ENCODE peak calls at places on chromosome 17, in seven cellular contexts. R, Q, C, U, Y, L and G are unnamed samples. For H3K27me3, the result is how much of the 10 kb centered on the place peaks cover.

GRCh38 chr17:73933871-73934270 is 269.6 kb upstream of the RPL38 start:
- DNase-seq in R (no peak), Q (no peak), C (peak), U (no peak), Y (no peak), L (no peak), G (no peak)

GRCh38 chr17:70819183-70819582 is 649.9 kb downstream of the KCNJ2 start:
- DNase-seq in R (no peak), Q (no peak), C (no peak), U (no peak), Y (no peak), L (no peak), G (no peak)

GRCh38 chr17:44557653-44558285 is 485 bp downstream of the FZD2 start:
- DNase-seq in R (no peak), Q (no peak), C (no peak), U (peak), Y (no peak), L (peak), G (peak)

GRCh38 chr17:35774499-35774898 is 13.8 kb downstream of the C17orf50 start:
- DNase-seq in R (no peak), Q (no peak), C (no peak), U (peak), Y (no peak), L (peak), G (peak)

GRCh38 chr17:64015447-64015846 is 5.0 kb downstream of the ICAM2 start:
- DNase-seq in R (no peak), Q (no peak), C (no peak), U (no peak), Y (no peak), L (no peak), G (no peak)

GRCh38 chr17:8287651-8288335 is 677 bp upstream of the RANGRF start:
- DNase-seq in R (no peak), Q (no peak), C (no peak), U (no peak), Y (no peak), L (peak), G (no peak)

GRCh38 chr17:14061666-14062560 is 7.4 kb upstream of the COX10 start:
- DNase-seq in R (no peak), Q (no peak), C (no peak), U (peak), Y (no peak), L (no peak), G (no peak)

GRCh38 chr17:72735089-72735488 is 357.4 kb downstream of the SLC39A11 start:
- DNase-seq in R (no peak), Q (no peak), C (no peak), U (no peak), Y (no peak), L (no peak), G (no peak)

GRCh38 chr17:77365584-77366186 is 224.9 kb downstream of the SEC14L1 start:
- DNase-seq in R (peak), Q (no peak), C (no peak), U (peak), Y (peak), L (peak), G (peak)
- TF ChIP-seq POLR2AphosphoS5 in R (peak), Q (no peak), C (no peak), U (no peak), Y (peak), L (no peak), G (peak)

DNA sequence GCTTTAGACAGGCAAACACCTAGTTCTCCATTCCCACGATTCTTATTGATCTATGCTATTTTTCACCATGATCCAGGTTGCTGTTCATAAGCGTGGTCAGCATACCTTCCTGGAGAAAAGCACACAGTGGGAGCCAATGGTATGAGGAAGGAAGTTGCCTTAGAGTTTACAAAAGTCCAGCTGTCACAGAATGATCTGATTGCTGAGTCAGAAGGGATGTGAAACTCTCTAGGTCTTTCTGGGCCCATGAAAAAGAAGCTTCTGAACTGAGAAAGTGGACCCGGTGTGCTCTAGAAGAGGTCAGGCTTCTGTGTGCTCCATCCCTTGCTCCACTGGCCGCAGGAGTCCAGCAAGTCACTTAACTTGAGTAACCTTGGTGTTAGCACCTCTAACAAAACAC is 71.0 kb upstream of the CCL1 start:
- DNase-seq in R (no peak), Q (no peak), C (no peak), U (no peak), Y (no peak), L (no peak), G (no peak)
- H3K27me3 ChIP-seq in R (under half), Q (under half), C (under half), U (under half), Y (half or more), L (under half), G (under half)

GRCh38 chr17:82241183-82241925 is 12.5 kb downstream of the SLC16A3 start:
- DNase-seq in R (no peak), Q (no peak), C (no peak), U (peak), Y (no peak), L (peak), G (peak)
- TF ChIP-seq POLR2A in R (no peak), Q (peak), C (no peak), U (peak), Y (no peak), L (no peak), G (peak)

DNA sequence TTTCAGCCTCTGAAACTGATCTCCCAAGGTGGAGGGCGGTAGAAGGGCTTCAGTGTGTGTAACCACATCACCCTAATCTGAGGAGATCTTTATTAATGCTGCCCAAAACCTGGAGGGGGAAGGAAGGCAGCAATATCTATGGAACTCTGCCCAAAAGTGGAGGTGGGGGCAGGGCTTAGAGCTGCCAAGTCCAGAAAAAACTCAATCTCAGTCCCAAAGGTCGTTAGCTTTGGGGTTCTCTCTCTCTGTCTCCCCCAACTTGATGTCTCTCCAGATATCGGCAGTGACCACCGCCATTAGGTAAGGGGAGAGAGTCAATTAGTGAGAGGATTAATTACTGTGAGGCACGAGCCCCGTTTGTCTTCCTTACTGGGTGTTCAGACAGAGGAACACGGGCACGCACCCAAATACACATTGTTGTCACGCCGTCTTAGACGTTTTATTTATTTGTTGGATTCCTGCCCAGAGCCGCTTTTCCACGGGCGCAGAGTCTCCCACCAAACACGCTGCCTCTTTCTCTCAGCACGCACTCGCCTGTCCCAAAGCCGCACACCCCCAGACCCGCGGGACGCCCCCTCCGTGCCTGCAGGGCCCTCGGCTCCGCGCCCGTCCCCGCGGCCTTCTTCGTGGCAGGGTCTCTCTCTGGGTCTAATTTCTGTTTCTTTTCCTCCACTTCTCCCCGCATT is 5.4 kb upstream of the LHX1 start:
- DNase-seq in R (no peak), Q (no peak), C (no peak), U (no peak), Y (no peak), L (no peak), G (no peak)
- TF ChIP-seq POLR2AphosphoS5 in R (no peak), Q (no peak), C (no peak), U (no peak), Y (no peak), L (no peak), G (no peak)

GRCh38 chr17:58528443-58528842 is 14.0 kb upstream of the MTMR4 start:
- DNase-seq in R (no peak), Q (no peak), C (no peak), U (peak), Y (no peak), L (no peak), G (no peak)
- H3K27me3 ChIP-seq in R (under half), Q (under half), C (under half), U (under half), Y (under half), L (under half), G (under half)

GRCh38 chr17:28745777-28746473 is 2.1 kb downstream of the TRAF4 start:
- DNase-seq in R (peak), Q (no peak), C (no peak), U (no peak), Y (no peak), L (peak), G (peak)
- TF ChIP-seq POLR2A in R (no peak), Q (peak), C (no peak), U (no peak), Y (no peak), L (no peak), G (no peak)

GRCh38 chr17:17141860-17142552 is 64.1 kb downstream of the PLD6 start:
- DNase-seq in R (no peak), Q (no peak), C (no peak), U (peak), Y (no peak), L (no peak), G (no peak)
- TF ChIP-seq POLR2AphosphoS5 in R (no peak), Q (no peak), C (no peak), U (no peak), Y (no peak), L (no peak), G (no peak)

DNA sequence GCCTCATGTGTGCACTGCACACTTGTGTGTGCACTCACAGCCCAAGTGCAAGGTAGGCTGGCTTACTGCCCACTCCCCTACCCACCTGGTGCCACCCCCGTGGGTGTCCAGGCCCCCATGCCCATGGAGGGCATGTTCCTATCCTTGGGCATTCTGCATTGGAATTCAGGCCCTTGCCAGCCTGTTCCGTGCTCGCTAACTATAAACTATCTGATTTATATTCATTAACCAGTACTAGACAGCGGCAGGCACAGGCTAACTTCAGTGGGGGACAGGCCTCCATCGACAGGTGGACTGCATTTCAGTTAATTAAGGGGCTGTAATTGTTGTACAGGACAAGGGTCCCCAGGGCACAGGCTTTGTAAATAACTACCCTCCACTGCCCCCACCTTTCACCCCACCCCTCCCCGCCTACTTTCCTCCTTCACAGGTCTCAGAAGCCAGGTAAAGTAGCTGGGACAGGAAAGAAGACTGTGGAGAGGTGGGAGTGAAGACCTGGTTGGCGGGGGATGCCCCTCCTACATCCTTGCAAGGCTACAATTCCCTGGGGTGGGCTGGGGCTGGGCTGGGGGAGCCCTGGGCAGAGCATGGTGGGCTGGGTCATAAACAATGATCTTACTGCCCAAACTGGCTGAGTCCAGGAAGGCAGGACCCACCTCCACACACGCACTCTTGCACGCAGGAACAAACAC is 119.0 kb upstream of the LHX1 start:
- DNase-seq in R (no peak), Q (no peak), C (no peak), U (no peak), Y (no peak), L (no peak), G (no peak)
- H3K27me3 ChIP-seq in R (half or more), Q (under half), C (under half), U (under half), Y (under half), L (half or more), G (half or more)

GRCh38 chr17:62064029-62064790 is 868 bp downstream of the MED13 start:
- DNase-seq in R (no peak), Q (no peak), C (no peak), U (peak), Y (no peak), L (no peak), G (no peak)
- TF ChIP-seq POLR2A in R (no peak), Q (no peak), C (no peak), U (no peak), Y (no peak), L (no peak), G (no peak)

DNA sequence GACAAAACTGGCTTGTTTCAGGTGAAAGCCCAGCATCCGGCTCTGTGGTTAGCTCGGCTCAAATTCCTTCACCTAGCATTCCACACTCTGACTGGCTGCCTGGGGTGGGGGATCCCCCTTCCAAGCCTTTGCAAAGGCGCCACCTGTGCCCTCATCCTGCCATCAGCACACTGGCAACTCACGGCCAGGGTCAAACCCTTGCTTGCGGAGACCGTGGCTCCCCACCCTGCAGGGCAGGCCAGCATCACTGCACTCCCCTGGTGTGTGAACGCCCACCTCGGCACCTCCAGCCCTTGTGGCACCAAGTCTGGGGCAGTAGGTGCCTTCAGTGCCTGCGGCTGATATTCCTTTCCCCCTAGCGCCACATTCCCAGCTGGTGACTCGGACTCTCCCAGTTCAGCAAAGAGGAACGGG is 1.3 kb downstream of the FLII start:
- DNase-seq in R (peak), Q (no peak), C (no peak), U (no peak), Y (no peak), L (peak), G (peak)
- TF ChIP-seq POLR2AphosphoS5 in R (no peak), Q (no peak), C (no peak), U (no peak), Y (no peak), L (no peak), G (no peak)